ENCODE peak calls at places on chromosomes 7 and 10, in eight cellular contexts. Q, B, G, J, S, X, A and R are unnamed samples.
A peak's percentile ranks its signal among the peaks of the same experiment; 100 is the strongest.

GRCh38 chr10:132893090-132893489 is 49.3 kb downstream of the CFAP46 start:
- DNase-seq in S (no peak), X (no peak), Q (no peak), G (no peak), J (no peak), A (peak; percentile 30), B (no peak), R (no peak)

GRCh38 chr10:86951184-86951761 is 6.1 kb downstream of the MMRN2 start:
- DNase-seq in J (no peak), X (no peak), S (no peak), B (no peak), Q (no peak), G (no peak), A (no peak), R (no peak)

GRCh38 chr7:140316165-140316661 is 82.1 kb downstream of the SLC37A3 start:
- DNase-seq in S (peak; percentile 7), X (no peak), B (peak; percentile 69), J (peak; percentile 66), G (peak; percentile 36), A (no peak), Q (no peak), R (peak; percentile 96)

GRCh38 chr7:133369130-133369529 is 116.3 kb downstream of the EXOC4 start:
- DNase-seq in Q (no peak), J (peak; percentile 1), G (no peak), A (no peak), X (no peak), B (no peak), S (no peak), R (no peak)

GRCh38 chr7:13169356-13169755 is 481.9 kb downstream of the ARL4A start:
- DNase-seq in A (no peak), G (no peak), J (no peak), B (no peak), S (no peak), Q (no peak), X (no peak), R (no peak)

GRCh38 chr7:28407643-28408042 is 4.7 kb upstream of the CREB5 start:
- DNase-seq in J (peak; percentile 68), Q (no peak), S (no peak), G (peak; percentile 38), A (no peak), X (no peak), B (peak; percentile 13), R (peak; percentile 56)

GRCh38 chr7:146249272-146249671 is 132.7 kb downstream of the CNTNAP2 start:
- DNase-seq in B (no peak), S (no peak), G (no peak), Q (no peak), X (no peak), J (no peak), A (no peak), R (no peak)

GRCh38 chr10:69901022-69901421 is 99.3 kb downstream of the COL13A1 start:
- DNase-seq in X (no peak), B (no peak), S (no peak), G (no peak), A (no peak), J (no peak), Q (no peak), R (no peak)

GRCh38 chr10:112912441-112912911 is 37.6 kb upstream of the TCF7L2 start:
- DNase-seq in S (no peak), J (no peak), X (no peak), Q (no peak), A (no peak), B (peak; percentile 30), G (no peak), R (no peak)

GRCh38 chr10:58950618-58951017 is 225.8 kb upstream of the PHYHIPL start:
- DNase-seq in G (no peak), S (no peak), Q (no peak), A (no peak), X (no peak), B (no peak), J (no peak), R (no peak)

GRCh38 chr7:75599244-75599771 is 107.2 kb downstream of the SPDYE5 start:
- DNase-seq in Q (no peak), A (no peak), B (no peak), G (no peak), J (no peak), X (no peak), S (no peak), R (no peak)

GRCh38 chr10:129593953-129594352 is 126.9 kb downstream of the MGMT start:
- DNase-seq in A (no peak), X (no peak), G (no peak), J (no peak), S (no peak), Q (no peak), B (no peak), R (no peak)

GRCh38 chr7:108419961-108420360 is 36.3 kb downstream of the NRCAM start:
- DNase-seq in J (no peak), A (no peak), S (no peak), Q (no peak), X (no peak), B (no peak), G (no peak), R (no peak)

GRCh38 chr7:2141656-2142055 is 91.1 kb downstream of the MAD1L1 start:
- DNase-seq in A (no peak), G (no peak), S (no peak), B (no peak), Q (no peak), X (no peak), J (no peak), R (no peak)

GRCh38 chr7:157676456-157677255 is 339.9 kb downstream of the DNAJB6 start:
- DNase-seq in Q (no peak), G (no peak), J (no peak), S (no peak), A (no peak), X (no peak), B (no peak), R (peak; percentile 16)

GRCh38 chr7:44131173-44132009 is 8.0 kb upstream of the POLD2 start:
- DNase-seq in B (no peak), G (peak; percentile 21), S (no peak), J (no peak), A (peak; percentile 90), Q (no peak), X (no peak), R (no peak)
- TF ChIP-seq CTCF in B (no peak), G (no peak), S (peak; percentile 43), J (peak; percentile 53), A (peak; percentile 80), Q (no peak), X (no peak), R (no peak)

GRCh38 chr10:94413374-94413773 is 11.0 kb downstream of the TBC1D12 start:
- DNase-seq in Q (no peak), X (no peak), B (no peak), S (no peak), G (no peak), A (no peak), J (no peak), R (no peak)

GRCh38 chr10:94412439-94412838 is 10.1 kb downstream of the TBC1D12 start:
- DNase-seq in X (no peak), S (no peak), Q (no peak), G (no peak), J (no peak), B (no peak), A (no peak), R (no peak)

GRCh38 chr10:94420998-94421397 is 18.7 kb downstream of the TBC1D12 start:
- DNase-seq in B (no peak), S (no peak), X (no peak), G (no peak), Q (no peak), A (no peak), J (no peak), R (no peak)

GRCh38 chr10:94420516-94420915 is 18.2 kb downstream of the TBC1D12 start:
- DNase-seq in J (no peak), A (no peak), G (no peak), Q (no peak), B (no peak), X (no peak), S (no peak), R (no peak)

GRCh38 chr10:94416896-94417295 is 14.6 kb downstream of the TBC1D12 start:
- DNase-seq in X (no peak), A (no peak), S (no peak), J (no peak), Q (no peak), B (no peak), G (no peak), R (no peak)
- TF ChIP-seq CTCF in X (no peak), A (no peak), S (no peak), J (no peak), Q (no peak), B (no peak), G (no peak), R (no peak)

GRCh38 chr10:68073631-68074403 is 1.3 kb downstream of the HERC4 start:
- DNase-seq in A (no peak), G (no peak), Q (no peak), B (no peak), S (no peak), J (no peak), X (no peak), R (no peak)

GRCh38 chr10:68074404-68074774 is 694 bp downstream of the HERC4 start:
- DNase-seq in B (no peak), A (no peak), S (no peak), Q (no peak), X (no peak), G (no peak), J (no peak), R (no peak)

GRCh38 chr10:68075550-68076004 is 494 bp upstream of the HERC4 start:
- DNase-seq in S (no peak), G (no peak), B (no peak), A (no peak), Q (no peak), X (no peak), J (no peak), R (no peak)

GRCh38 chr10:68077026-68077425 is 1.9 kb upstream of the HERC4 start:
- DNase-seq in S (no peak), J (no peak), X (no peak), B (no peak), Q (no peak), A (no peak), G (no peak), R (no peak)

DNA sequence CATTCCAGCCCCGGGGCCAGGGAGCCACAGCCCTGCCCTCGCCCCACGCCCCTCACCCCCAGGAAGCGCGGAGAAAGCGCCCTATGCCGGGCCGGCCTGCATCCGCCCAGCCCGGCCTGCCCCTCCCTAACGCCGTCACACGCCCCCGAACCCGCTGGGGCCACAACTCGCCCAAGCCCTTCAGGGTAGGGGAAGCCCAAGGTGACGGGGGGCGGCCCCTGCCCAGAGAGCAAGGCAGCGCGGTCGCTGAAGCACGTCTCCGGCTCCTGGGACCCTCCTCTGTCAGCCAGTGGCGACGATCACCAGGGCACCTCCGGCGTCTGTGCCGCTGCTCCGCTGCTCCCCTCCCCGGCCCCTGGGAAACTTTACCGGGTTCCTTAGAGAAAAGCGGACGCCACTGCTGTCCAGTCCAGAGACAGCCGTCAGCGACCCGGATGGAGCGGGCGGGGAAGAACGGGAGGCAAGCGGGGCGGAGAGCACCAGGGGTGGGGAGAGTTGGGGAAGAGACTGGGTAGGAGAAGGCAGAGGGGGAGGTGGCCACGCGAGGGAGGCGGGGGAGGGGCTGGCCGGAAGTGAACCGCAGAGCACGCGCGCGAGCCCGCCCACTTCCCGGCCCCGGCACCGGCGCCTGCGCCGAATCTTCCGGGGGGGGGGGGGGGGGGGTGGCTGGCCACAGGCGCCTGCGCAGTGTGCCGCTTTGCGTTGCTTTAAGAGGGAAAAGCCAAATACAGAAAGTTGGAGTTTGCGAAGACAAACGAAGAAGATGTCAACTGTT is at the start of gene HERC4:
- DNase-seq in B (peak; percentile 96), G (peak; percentile 91), J (peak; percentile 92), Q (peak; percentile 83), S (peak; percentile 65), A (peak; percentile 96), X (peak; percentile 95), R (peak; percentile 93)
- TF ChIP-seq CTCF in B (peak; percentile 1), G (no peak), J (no peak), Q (no peak), S (no peak), A (no peak), X (no peak), R (no peak)

GRCh38 chr10:31770307-31770902 is 158.2 kb downstream of the ARHGAP12 start:
- DNase-seq in G (peak; percentile 73), J (no peak), X (peak; percentile 61), B (peak; percentile 55), A (peak; percentile 61), Q (peak; percentile 43), S (no peak), R (no peak)
- TF ChIP-seq CTCF in G (peak; percentile 87), J (peak; percentile 75), X (peak; percentile 95), B (peak; percentile 76), A (peak; percentile 93), Q (peak; percentile 89), S (peak; percentile 73), R (peak; percentile 96)